ENCODE peak calls at places on chromosomes 7 and 10, in nine cellular contexts. One of them, this sample, is unnamed.

GRCh38 chr7:13639416-13639815 is 350.1 kb downstream of the ETV1 start:
- DNase-seq in cardiac fibroblast: no peak
- DNase-seq in thoracic aorta: no peak
- DNase-seq in Kasumi-1: no peak
- DNase-seq in sigmoid colon: no peak
- DNase-seq in endothelial cell: no peak
- DNase-seq in EL: no peak
- DNase-seq in neural crest cell: no peak
- DNase-seq in RWPE1: no peak
- DNase-seq in this sample: no peak

GRCh38 chr7:100655908-100656674 is at the start of gene ACTL6B:
- DNase-seq in thoracic aorta: no peak
- DNase-seq in neural crest cell: peak
- DNase-seq in RWPE1: peak
- DNase-seq in endothelial cell: peak
- DNase-seq in sigmoid colon: no peak
- DNase-seq in Kasumi-1: no peak
- DNase-seq in EL: peak
- DNase-seq in cardiac fibroblast: peak
- DNase-seq in this sample: peak

GRCh38 chr10:97771055-97771811 is 566 bp downstream of the SFRP5 start:
- DNase-seq in endothelial cell: peak
- DNase-seq in EL: peak
- DNase-seq in RWPE1: peak
- DNase-seq in sigmoid colon: no peak
- DNase-seq in cardiac fibroblast: peak
- DNase-seq in thoracic aorta: no peak
- DNase-seq in Kasumi-1: no peak
- DNase-seq in neural crest cell: peak
- DNase-seq in this sample: peak

GRCh38 chr7:148253629-148254028 is 336.9 kb upstream of the C7orf33 start:
- DNase-seq in RWPE1: no peak
- DNase-seq in sigmoid colon: no peak
- DNase-seq in cardiac fibroblast: no peak
- DNase-seq in Kasumi-1: no peak
- DNase-seq in EL: no peak
- DNase-seq in endothelial cell: no peak
- DNase-seq in thoracic aorta: no peak
- DNase-seq in neural crest cell: no peak
- DNase-seq in this sample: no peak

GRCh38 chr10:74586088-74586585 is 240.3 kb upstream of the KAT6B start:
- DNase-seq in cardiac fibroblast: no peak
- DNase-seq in sigmoid colon: no peak
- DNase-seq in RWPE1: no peak
- DNase-seq in Kasumi-1: no peak
- DNase-seq in EL: no peak
- DNase-seq in endothelial cell: no peak
- DNase-seq in neural crest cell: no peak
- DNase-seq in thoracic aorta: no peak
- DNase-seq in this sample: peak

GRCh38 chr10:29920408-29921070 is 138.8 kb downstream of the JCAD start:
- DNase-seq in EL: no peak
- DNase-seq in RWPE1: no peak
- DNase-seq in thoracic aorta: no peak
- DNase-seq in Kasumi-1: no peak
- DNase-seq in neural crest cell: no peak
- DNase-seq in endothelial cell: no peak
- DNase-seq in cardiac fibroblast: no peak
- DNase-seq in sigmoid colon: no peak
- DNase-seq in this sample: peak

GRCh38 chr7:55794527-55794926 is 68.0 kb downstream of the SEPTIN14 start:
- DNase-seq in endothelial cell: no peak
- DNase-seq in sigmoid colon: no peak
- DNase-seq in thoracic aorta: no peak
- DNase-seq in EL: no peak
- DNase-seq in Kasumi-1: no peak
- DNase-seq in RWPE1: peak
- DNase-seq in cardiac fibroblast: peak
- DNase-seq in neural crest cell: no peak
- DNase-seq in this sample: peak

GRCh38 chr7:11430112-11430511 is 401.9 kb downstream of the THSD7A start:
- DNase-seq in RWPE1: no peak
- DNase-seq in EL: no peak
- DNase-seq in cardiac fibroblast: no peak
- DNase-seq in endothelial cell: no peak
- DNase-seq in Kasumi-1: peak
- DNase-seq in neural crest cell: no peak
- DNase-seq in sigmoid colon: no peak
- DNase-seq in thoracic aorta: no peak
- DNase-seq in this sample: no peak

GRCh38 chr7:135389971-135390370 is 119.9 kb downstream of the CNOT4 start:
- DNase-seq in Kasumi-1: no peak
- DNase-seq in neural crest cell: no peak
- DNase-seq in EL: no peak
- DNase-seq in endothelial cell: no peak
- DNase-seq in sigmoid colon: no peak
- DNase-seq in thoracic aorta: no peak
- DNase-seq in cardiac fibroblast: no peak
- DNase-seq in RWPE1: no peak
- DNase-seq in this sample: no peak

GRCh38 chr10:112446855-112447691 is at the start of the genes VTI1A and ZDHHC6:
- DNase-seq in EL: peak
- DNase-seq in RWPE1: peak
- DNase-seq in thoracic aorta: peak
- DNase-seq in sigmoid colon: peak
- DNase-seq in cardiac fibroblast: peak
- DNase-seq in Kasumi-1: peak
- DNase-seq in neural crest cell: peak
- DNase-seq in endothelial cell: peak
- DNase-seq in this sample: peak

GRCh38 chr7:45157653-45158401 is at the start of gene RAMP3:
- DNase-seq in EL: no peak
- DNase-seq in thoracic aorta: no peak
- DNase-seq in Kasumi-1: no peak
- DNase-seq in endothelial cell: no peak
- DNase-seq in sigmoid colon: peak
- DNase-seq in RWPE1: no peak
- DNase-seq in cardiac fibroblast: no peak
- DNase-seq in neural crest cell: no peak
- DNase-seq in this sample: no peak

GRCh38 chr7:67022501-67022900 is 25.9 kb downstream of the TYW1 start:
- DNase-seq in EL: no peak
- DNase-seq in RWPE1: no peak
- DNase-seq in Kasumi-1: no peak
- DNase-seq in thoracic aorta: no peak
- DNase-seq in endothelial cell: no peak
- DNase-seq in sigmoid colon: no peak
- DNase-seq in neural crest cell: no peak
- DNase-seq in cardiac fibroblast: no peak
- DNase-seq in this sample: no peak

GRCh38 chr10:101438881-101439391 is 85.0 kb downstream of the BTRC start:
- DNase-seq in Kasumi-1: no peak
- DNase-seq in neural crest cell: no peak
- DNase-seq in endothelial cell: no peak
- DNase-seq in sigmoid colon: no peak
- DNase-seq in RWPE1: peak
- DNase-seq in thoracic aorta: no peak
- DNase-seq in cardiac fibroblast: no peak
- DNase-seq in EL: no peak
- DNase-seq in this sample: no peak

GRCh38 chr7:155739538-155740140 is 72.6 kb downstream of the SHH start:
- DNase-seq in EL: no peak
- DNase-seq in endothelial cell: no peak
- DNase-seq in cardiac fibroblast: no peak
- DNase-seq in Kasumi-1: no peak
- DNase-seq in neural crest cell: no peak
- DNase-seq in RWPE1: no peak
- DNase-seq in thoracic aorta: no peak
- DNase-seq in sigmoid colon: peak
- DNase-seq in this sample: no peak

GRCh38 chr7:101017099-101017777 is 2.6 kb upstream of the MUC17 start:
- DNase-seq in Kasumi-1: peak
- DNase-seq in RWPE1: peak
- DNase-seq in thoracic aorta: peak
- DNase-seq in EL: peak
- DNase-seq in endothelial cell: peak
- DNase-seq in neural crest cell: peak
- DNase-seq in cardiac fibroblast: peak
- DNase-seq in sigmoid colon: peak
- DNase-seq in this sample: peak

GRCh38 chr7:115471891-115472290 is 550.0 kb downstream of the MDFIC start:
- DNase-seq in cardiac fibroblast: no peak
- DNase-seq in RWPE1: no peak
- DNase-seq in sigmoid colon: no peak
- DNase-seq in EL: peak
- DNase-seq in Kasumi-1: no peak
- DNase-seq in thoracic aorta: no peak
- DNase-seq in endothelial cell: no peak
- DNase-seq in neural crest cell: no peak
- DNase-seq in this sample: no peak

This sample was measured in mammary epithelial cell.